ENCODE peak calls at places on chromosomes 6 and 20, in four cellular contexts. One of them, this sample, is unnamed.
A peak's percentile ranks its signal among the peaks of the same experiment; 100 is the strongest.

GRCh38 chr6:169210611-169211010 is 43.0 kb downstream of the THBS2 start:
- DNase-seq in A549: no peak
- DNase-seq in omental fat pad: no peak
- DNase-seq in esophagus squamous epithelium: no peak
- DNase-seq in this sample: no peak

GRCh38 chr6:20790032-20790791 is 256.0 kb downstream of the CDKAL1 start:
- DNase-seq in A549: no peak
- DNase-seq in omental fat pad: no peak
- DNase-seq in esophagus squamous epithelium: no peak
- DNase-seq in this sample: no peak

GRCh38 chr6:77231438-77232305 is 231.6 kb downstream of the HTR1B start:
- DNase-seq in A549: no peak
- DNase-seq in omental fat pad: no peak
- DNase-seq in esophagus squamous epithelium: no peak
- DNase-seq in this sample: no peak

GRCh38 chr6:84280030-84280429 is 52.6 kb upstream of the CEP162 start:
- DNase-seq in A549: no peak
- DNase-seq in omental fat pad: no peak
- DNase-seq in esophagus squamous epithelium: no peak
- DNase-seq in this sample: no peak

GRCh38 chr20:31936430-31936829 is 15.4 kb downstream of the PDRG1 start:
- DNase-seq in A549: no peak
- DNase-seq in omental fat pad: no peak
- DNase-seq in esophagus squamous epithelium: no peak
- DNase-seq in this sample: no peak

GRCh38 chr6:6885521-6886088 is 222.2 kb upstream of the RREB1 start:
- DNase-seq in A549: no peak
- DNase-seq in omental fat pad: no peak
- DNase-seq in esophagus squamous epithelium: no peak
- DNase-seq in this sample: no peak

GRCh38 chr20:50649587-50649986 is 41.8 kb downstream of the RIPOR3 start:
- DNase-seq in A549: no peak
- DNase-seq in omental fat pad: no peak
- DNase-seq in esophagus squamous epithelium: no peak
- DNase-seq in this sample: no peak

GRCh38 chr6:106735136-106735535 is 105.8 kb downstream of the QRSL1 start:
- DNase-seq in A549: no peak
- DNase-seq in omental fat pad: no peak
- DNase-seq in esophagus squamous epithelium: no peak
- DNase-seq in this sample: no peak

GRCh38 chr6:116500969-116501433 is 10.4 kb upstream of the CALHM5 start:
- DNase-seq in A549: no peak
- DNase-seq in omental fat pad: no peak
- DNase-seq in esophagus squamous epithelium: no peak
- DNase-seq in this sample: peak; percentile 65

GRCh38 chr6:110408891-110409290 is 6.5 kb downstream of the DDO start:
- DNase-seq in A549: no peak
- DNase-seq in omental fat pad: no peak
- DNase-seq in esophagus squamous epithelium: no peak
- DNase-seq in this sample: no peak

GRCh38 chr6:125867483-125867935 is 76.7 kb downstream of the NCOA7 start:
- DNase-seq in A549: no peak
- DNase-seq in omental fat pad: no peak
- DNase-seq in esophagus squamous epithelium: no peak
- DNase-seq in this sample: peak; percentile 69

GRCh38 chr20:59825944-59826759 is 107.3 kb downstream of the SYCP2 start:
- DNase-seq in A549: no peak
- DNase-seq in omental fat pad: no peak
- DNase-seq in esophagus squamous epithelium: no peak
- DNase-seq in this sample: peak; percentile 93

GRCh38 chr20:7723284-7723683 is 217.0 kb downstream of the HAO1 start:
- DNase-seq in A549: no peak
- DNase-seq in omental fat pad: no peak
- DNase-seq in esophagus squamous epithelium: no peak
- DNase-seq in this sample: no peak

GRCh38 chr6:113875470-113875869 is 18.3 kb downstream of the MARCKS start:
- DNase-seq in A549: no peak
- DNase-seq in omental fat pad: no peak
- DNase-seq in esophagus squamous epithelium: no peak
- DNase-seq in this sample: no peak

GRCh38 chr6:47288245-47289090 is 21.2 kb downstream of the TNFRSF21 start:
- DNase-seq in A549: no peak
- DNase-seq in omental fat pad: no peak
- DNase-seq in esophagus squamous epithelium: no peak
- DNase-seq in this sample: no peak

GRCh38 chr6:3237761-3238662 is 10.6 kb upstream of the TUBB2B start:
- DNase-seq in A549: no peak
- DNase-seq in omental fat pad: no peak
- DNase-seq in esophagus squamous epithelium: no peak
- DNase-seq in this sample: no peak

GRCh38 chr6:20455175-20456075 is 53.7 kb downstream of the E2F3 start:
- DNase-seq in A549: no peak
- DNase-seq in omental fat pad: no peak
- DNase-seq in esophagus squamous epithelium: no peak
- DNase-seq in this sample: no peak

GRCh38 chr20:53805895-53806384 is 212.3 kb upstream of the ZNF217 start:
- DNase-seq in A549: peak; percentile 82
- DNase-seq in omental fat pad: no peak
- DNase-seq in esophagus squamous epithelium: no peak
- DNase-seq in this sample: peak; percentile 57

GRCh38 chr20:20204326-20204725 is 152.0 kb downstream of the CFAP61 start:
- DNase-seq in A549: no peak
- DNase-seq in omental fat pad: no peak
- DNase-seq in esophagus squamous epithelium: no peak
- DNase-seq in this sample: no peak

GRCh38 chr6:117840541-117840983 is 66.5 kb upstream of the SLC35F1 start:
- DNase-seq in A549: peak; percentile 18
- DNase-seq in omental fat pad: no peak
- DNase-seq in esophagus squamous epithelium: no peak
- DNase-seq in this sample: peak; percentile 47

GRCh38 chr20:10714236-10714975 is 40.6 kb upstream of the JAG1 start:
- DNase-seq in A549: no peak
- DNase-seq in omental fat pad: no peak
- DNase-seq in esophagus squamous epithelium: no peak
- DNase-seq in this sample: no peak

GRCh38 chr6:149449831-149450678 is 34.8 kb downstream of the ZC3H12D start:
- DNase-seq in A549: no peak
- DNase-seq in omental fat pad: no peak
- DNase-seq in esophagus squamous epithelium: no peak
- DNase-seq in this sample: no peak

GRCh38 chr6:125370343-125370742 is 68.6 kb upstream of the HDDC2 start:
- DNase-seq in A549: no peak
- DNase-seq in omental fat pad: no peak
- DNase-seq in esophagus squamous epithelium: no peak
- DNase-seq in this sample: no peak

GRCh38 chr6:157096105-157096504 is 227.2 kb downstream of the TMEM242 start:
- DNase-seq in A549: no peak
- DNase-seq in omental fat pad: no peak
- DNase-seq in esophagus squamous epithelium: no peak
- DNase-seq in this sample: no peak

GRCh38 chr20:54475334-54476287 is at the start of gene DOK5:
- DNase-seq in A549: no peak
- DNase-seq in omental fat pad: no peak
- DNase-seq in esophagus squamous epithelium: no peak
- DNase-seq in this sample: peak; percentile 41

GRCh38 chr6:99350573-99350972 is 1.1 kb upstream of the FAXC start:
- DNase-seq in A549: no peak
- DNase-seq in omental fat pad: no peak
- DNase-seq in esophagus squamous epithelium: no peak
- DNase-seq in this sample: peak; percentile 26

GRCh38 chr6:1378224-1379025 is 11.0 kb upstream of the FOXF2 start:
- DNase-seq in A549: no peak
- DNase-seq in omental fat pad: no peak
- DNase-seq in esophagus squamous epithelium: no peak
- DNase-seq in this sample: no peak

GRCh38 chr6:157955675-157956074 is 26.0 kb upstream of the SYNJ2 start:
- DNase-seq in A549: no peak
- DNase-seq in omental fat pad: no peak
- DNase-seq in esophagus squamous epithelium: no peak
- DNase-seq in this sample: no peak

GRCh38 chr6:108585921-108586320 is 25.2 kb downstream of the FOXO3 start:
- DNase-seq in A549: no peak
- DNase-seq in omental fat pad: no peak
- DNase-seq in esophagus squamous epithelium: no peak
- DNase-seq in this sample: no peak

GRCh38 chr6:154835307-154835706 is 102.1 kb downstream of the SCAF8 start:
- DNase-seq in A549: no peak
- DNase-seq in omental fat pad: no peak
- DNase-seq in esophagus squamous epithelium: no peak
- DNase-seq in this sample: no peak

GRCh38 chr6:35208419-35208818 is 5.3 kb upstream of the SCUBE3 start:
- DNase-seq in A549: no peak
- DNase-seq in omental fat pad: no peak
- DNase-seq in esophagus squamous epithelium: no peak
- DNase-seq in this sample: no peak

GRCh38 chr6:163392533-163392932 is 22.0 kb upstream of the QKI start:
- DNase-seq in A549: no peak
- DNase-seq in omental fat pad: no peak
- DNase-seq in esophagus squamous epithelium: no peak
- DNase-seq in this sample: peak; percentile 69

GRCh38 chr6:148791372-148791771 is 44.5 kb downstream of the UST start:
- DNase-seq in A549: no peak
- DNase-seq in omental fat pad: no peak
- DNase-seq in esophagus squamous epithelium: no peak
- DNase-seq in this sample: no peak

GRCh38 chr6:147390909-147391536 is 117.5 kb upstream of the SAMD5 start:
- DNase-seq in A549: peak; percentile 2
- DNase-seq in omental fat pad: no peak
- DNase-seq in esophagus squamous epithelium: no peak
- DNase-seq in this sample: no peak
- TF ChIP-seq CTCF in A549: peak; percentile 52
- TF ChIP-seq CTCF in omental fat pad: no peak
- TF ChIP-seq CTCF in esophagus squamous epithelium: peak; percentile 54
- TF ChIP-seq CTCF in this sample: no peak

DNA sequence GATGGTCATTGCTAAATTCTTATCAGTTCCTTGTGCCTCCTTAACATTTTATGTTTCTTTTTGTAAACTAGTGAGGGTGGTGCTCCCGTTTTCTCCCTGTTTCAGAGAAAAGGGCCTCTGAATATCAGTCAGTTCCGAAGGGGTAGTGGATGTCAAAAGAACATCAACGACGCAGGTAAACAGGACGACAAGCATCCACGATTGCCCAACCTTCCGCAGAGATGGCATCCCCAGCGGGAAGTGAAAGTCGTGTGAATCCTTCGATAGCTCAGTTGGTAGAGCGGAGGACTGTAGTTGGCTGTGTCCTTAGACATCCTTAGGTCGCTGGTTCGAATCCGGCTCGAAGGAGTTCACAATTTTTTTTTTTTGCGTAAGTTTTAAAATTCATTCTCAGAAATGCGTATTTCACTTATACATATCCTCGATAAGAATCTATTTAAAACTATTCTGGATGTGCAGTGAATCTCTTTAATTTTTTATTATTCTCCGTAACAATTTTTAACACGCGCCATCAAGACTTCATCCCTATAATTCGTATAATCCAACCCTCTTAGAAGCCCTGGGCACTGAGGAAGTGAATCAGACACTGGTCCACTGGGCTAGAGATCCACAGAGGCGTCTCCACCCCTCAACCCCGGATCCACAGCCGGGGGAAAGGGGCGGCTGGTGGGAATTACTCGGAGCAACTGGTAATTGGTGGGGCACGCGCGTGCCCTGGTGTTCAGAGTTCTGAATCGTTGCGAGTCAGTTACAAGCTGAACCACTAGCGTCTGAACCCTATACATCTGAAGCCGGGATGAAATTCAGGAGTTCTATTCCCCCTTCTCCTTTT is 27.9 kb upstream of the ABT1 start:
- DNase-seq in A549: no peak
- DNase-seq in omental fat pad: peak; percentile 100
- DNase-seq in esophagus squamous epithelium: no peak
- DNase-seq in this sample: peak; percentile 96
- TF ChIP-seq CTCF in A549: peak; percentile 41
- TF ChIP-seq CTCF in omental fat pad: no peak
- TF ChIP-seq CTCF in esophagus squamous epithelium: peak; percentile 11
- TF ChIP-seq CTCF in this sample: no peak

GRCh38 chr6:159168536-159169192 is 536 bp upstream of the FNDC1 start:
- DNase-seq in A549: peak; percentile 63
- DNase-seq in omental fat pad: no peak
- DNase-seq in esophagus squamous epithelium: no peak
- DNase-seq in this sample: peak; percentile 69
- TF ChIP-seq CTCF in A549: no peak
- TF ChIP-seq CTCF in omental fat pad: no peak
- TF ChIP-seq CTCF in esophagus squamous epithelium: no peak
- TF ChIP-seq CTCF in this sample: peak; percentile 37

GRCh38 chr20:3846740-3847418 is at the start of gene MAVS:
- DNase-seq in A549: peak; percentile 91
- DNase-seq in omental fat pad: peak; percentile 60
- DNase-seq in esophagus squamous epithelium: peak; percentile 22
- DNase-seq in this sample: peak; percentile 83
- TF ChIP-seq CTCF in A549: peak; percentile 17
- TF ChIP-seq CTCF in omental fat pad: no peak
- TF ChIP-seq CTCF in esophagus squamous epithelium: no peak
- TF ChIP-seq CTCF in this sample: no peak

DNA sequence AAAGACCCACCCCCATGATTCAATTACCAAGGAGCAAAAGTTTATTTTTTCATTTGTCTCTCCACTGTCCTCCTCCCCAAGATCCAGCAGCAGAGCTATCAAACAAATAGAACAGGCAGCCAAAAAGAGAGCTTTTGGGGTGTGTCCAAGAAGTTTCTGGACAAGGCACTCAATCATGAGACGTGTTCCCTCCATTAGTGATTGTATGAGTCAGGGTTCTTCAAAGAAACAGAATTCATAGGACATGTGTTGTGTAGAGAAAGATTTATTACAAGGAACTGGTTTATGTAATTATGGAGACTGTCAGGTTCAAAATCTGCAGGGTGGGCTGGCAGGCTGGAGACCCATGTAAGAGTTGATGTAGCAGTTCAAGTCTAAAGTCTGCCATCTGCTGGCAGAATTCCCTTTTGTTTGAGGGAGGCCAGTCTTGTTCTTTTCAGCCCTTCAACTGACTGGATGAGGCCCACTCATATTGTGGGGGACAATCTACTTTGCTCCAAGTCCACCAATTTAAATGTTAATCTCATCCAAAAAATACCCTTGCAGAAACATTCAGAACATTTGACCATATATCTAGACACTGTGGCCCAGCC is 248.1 kb upstream of the OPRM1 start:
- DNase-seq in A549: no peak
- DNase-seq in omental fat pad: no peak
- DNase-seq in esophagus squamous epithelium: no peak
- DNase-seq in this sample: no peak
- TF ChIP-seq CTCF in A549: peak; percentile 6
- TF ChIP-seq CTCF in omental fat pad: no peak
- TF ChIP-seq CTCF in esophagus squamous epithelium: no peak
- TF ChIP-seq CTCF in this sample: no peak

GRCh38 chr6:119283979-119284545 is 65.5 kb downstream of the MAN1A1 start:
- DNase-seq in A549: no peak
- DNase-seq in omental fat pad: no peak
- DNase-seq in esophagus squamous epithelium: no peak
- DNase-seq in this sample: no peak
- TF ChIP-seq CTCF in A549: no peak
- TF ChIP-seq CTCF in omental fat pad: no peak
- TF ChIP-seq CTCF in esophagus squamous epithelium: no peak
- TF ChIP-seq CTCF in this sample: no peak

GRCh38 chr20:33211817-33212424 is 5.2 kb upstream of the BPIFA3 start:
- DNase-seq in A549: peak; percentile 83
- DNase-seq in omental fat pad: no peak
- DNase-seq in esophagus squamous epithelium: no peak
- DNase-seq in this sample: peak; percentile 85
- TF ChIP-seq CTCF in A549: peak; percentile 55
- TF ChIP-seq CTCF in omental fat pad: no peak
- TF ChIP-seq CTCF in esophagus squamous epithelium: peak; percentile 56
- TF ChIP-seq CTCF in this sample: peak; percentile 72